ENCODE peak calls at places on chromosomes 13 and 19, in ten cellular contexts. Z is small intestine; O is tibial artery; B is right cardiac atrium; S is ovary; R is PC-3; I is testis; Y is pancreas; U is heart left ventricle; P is CD8-positive, alpha-beta memory T cell. E is an unnamed sample. For H3K4me1 and H3K27me3, the result is how much of the 10 kb centered on the place peaks cover.

GRCh38 chr13:72383646-72384045 is 343.8 kb downstream of the MZT1 start:
- DNase-seq in R (no peak), B (no peak), O (no peak), S (no peak), I (no peak), P (no peak), Z (no peak), U (no peak), Y (no peak), E (no peak)

GRCh38 chr13:103031332-103031873 is 34.8 kb downstream of the SLC10A2 start:
- DNase-seq in Y (no peak), R (no peak), U (no peak), S (no peak), P (no peak), O (no peak), B (no peak), I (no peak), Z (no peak), E (no peak)

GRCh38 chr13:36885901-36886300 is 34.1 kb downstream of the SMAD9 start:
- DNase-seq in P (no peak), O (no peak), Z (no peak), S (no peak), B (no peak), R (no peak), Y (no peak), I (no peak), U (no peak), E (no peak)

GRCh38 chr13:40961224-40961623 is 57.9 kb downstream of the ELF1 start:
- DNase-seq in P (no peak), Y (no peak), I (no peak), Z (no peak), R (no peak), S (no peak), U (no peak), O (no peak), B (no peak), E (no peak)

GRCh38 chr19:32688315-32688714 is 3.3 kb upstream of the NUDT19 start:
- DNase-seq in I (peak), Y (no peak), R (no peak), O (no peak), P (no peak), S (no peak), U (no peak), Z (no peak), B (peak), E (no peak)

GRCh38 chr13:35343417-35343816 is 133.1 kb downstream of the MAB21L1 start:
- DNase-seq in I (no peak), B (no peak), O (no peak), R (no peak), S (no peak), P (no peak), Y (no peak), U (no peak), Z (no peak), E (no peak)

GRCh38 chr19:6087074-6087506 is 23.2 kb downstream of the RFX2 start:
- DNase-seq in S (no peak), Z (peak), B (no peak), P (no peak), Y (no peak), U (no peak), R (no peak), I (no peak), O (no peak), E (no peak)

GRCh38 chr13:86653009-86653408 is 853.8 kb upstream of the SLITRK6 start:
- DNase-seq in P (no peak), O (no peak), Z (no peak), R (no peak), B (no peak), S (no peak), I (no peak), Y (no peak), U (no peak), E (no peak)

GRCh38 chr19:52170863-52171320 is 529 bp downstream of the ZNF836 start:
- DNase-seq in Y (peak), P (no peak), B (peak), R (no peak), U (no peak), I (peak), S (peak), O (peak), Z (no peak), E (no peak)

GRCh38 chr13:20728579-20729300 is 25.2 kb downstream of the IL17D start:
- DNase-seq in Y (no peak), P (no peak), O (no peak), S (no peak), U (no peak), Z (no peak), B (no peak), R (peak), I (no peak), E (no peak)

GRCh38 chr19:29805026-29805925 is 6.5 kb upstream of the CCNE1 start:
- DNase-seq in U (no peak), R (peak), Z (no peak), B (no peak), O (no peak), S (no peak), P (no peak), I (peak), Y (peak), E (no peak)

GRCh38 chr19:46828484-46828883 is 22.2 kb downstream of the AP2S1 start:
- DNase-seq in O (no peak), B (no peak), R (peak), Z (no peak), S (no peak), Y (no peak), P (no peak), U (no peak), I (no peak), E (no peak)

GRCh38 chr19:29576761-29577661 is 29.1 kb upstream of the POP4 start:
- DNase-seq in S (no peak), O (no peak), Z (no peak), U (no peak), R (no peak), B (no peak), Y (no peak), I (no peak), P (no peak), E (no peak)

GRCh38 chr19:30784850-30785459 is 412.8 kb downstream of the ZNF536 start:
- DNase-seq in P (peak), B (peak), I (peak), Z (peak), U (peak), S (peak), O (no peak), R (peak), Y (peak), E (no peak)

GRCh38 chr19:1874554-1875185 is 10.6 kb downstream of the ABHD17A start:
- DNase-seq in S (no peak), P (peak), Z (peak), B (no peak), I (no peak), Y (peak), O (no peak), U (no peak), R (no peak), E (no peak)

GRCh38 chr19:51002542-51003311 is 1.3 kb upstream of the KLK8 start:
- DNase-seq in S (peak), Y (peak), O (no peak), R (peak), I (peak), B (peak), U (no peak), P (no peak), Z (peak), E (no peak)

GRCh38 chr13:111661776-111662175 is 341.3 kb downstream of the TEX29 start:
- DNase-seq in I (no peak), O (no peak), Y (no peak), R (no peak), B (no peak), S (no peak), U (no peak), Z (no peak), P (no peak), E (no peak)

GRCh38 chr13:32408999-32409313 is 19.0 kb downstream of the N4BP2L1 start:
- DNase-seq in O (no peak), B (no peak), I (peak), P (no peak), U (no peak), Y (no peak), R (no peak), S (no peak), Z (no peak), E (no peak)

GRCh38 chr13:103547914-103548313 is 481.7 kb upstream of the SLC10A2 start:
- DNase-seq in U (no peak), O (no peak), Z (no peak), S (no peak), R (no peak), Y (no peak), P (no peak), B (no peak), I (no peak), E (no peak)

GRCh38 chr19:30423481-30423880 is 51.3 kb downstream of the ZNF536 start:
- DNase-seq in S (no peak), U (no peak), B (peak), Y (no peak), Z (no peak), R (no peak), O (no peak), P (no peak), I (peak), E (no peak)

DNA sequence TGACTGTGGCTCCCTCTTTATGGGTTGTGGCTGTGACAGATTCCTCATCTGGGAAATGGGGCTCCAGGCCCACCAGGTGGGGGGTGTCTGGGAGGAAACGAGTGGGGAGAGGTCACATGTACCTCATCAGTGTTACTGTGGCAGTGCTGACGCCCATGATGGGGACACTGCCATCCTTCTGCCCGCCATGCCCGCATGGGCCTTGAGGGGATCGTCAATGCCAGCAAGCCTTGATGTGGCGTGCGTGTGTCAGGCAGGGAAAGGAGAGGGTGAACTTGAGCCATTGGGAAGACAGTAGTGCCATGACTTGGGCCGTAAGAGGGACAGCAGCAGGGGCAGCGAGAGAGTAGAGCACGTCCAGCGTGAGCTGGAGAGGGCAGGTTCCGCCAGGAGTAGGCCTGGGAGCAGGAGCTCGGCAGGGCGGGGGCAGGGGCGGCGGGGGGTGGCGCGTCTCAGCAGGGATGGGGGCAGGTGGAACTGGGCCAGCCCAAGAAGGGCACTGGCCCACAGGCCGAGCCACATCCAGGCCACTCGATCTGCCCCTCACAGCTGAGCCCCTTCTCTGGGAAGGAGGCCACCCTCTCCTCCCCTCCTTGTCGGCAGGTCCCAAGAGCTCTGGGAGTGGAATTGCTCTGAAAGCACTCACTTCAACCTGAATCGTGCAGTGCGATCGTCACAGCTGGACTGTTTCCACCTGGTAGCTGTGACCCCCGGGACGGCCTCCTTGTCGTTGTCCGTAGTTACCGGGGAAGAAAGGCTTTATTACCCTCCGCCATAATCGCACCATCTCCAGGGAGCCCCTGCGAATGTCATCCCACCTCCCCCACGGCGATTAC is 9.9 kb downstream of the KLHL26 start:
- DNase-seq in O (peak), R (no peak), Y (no peak), S (no peak), U (no peak), B (no peak), Z (no peak), I (no peak), P (no peak), E (no peak)
- H3K4me1 ChIP-seq in O (under half), R (under half), Y (under half), S (under half), U (under half), B (under half), Z (under half), I (under half), P (under half), E (under half)

GRCh38 chr13:92429231-92429630 is 797.4 kb upstream of the GPC6 start:
- DNase-seq in Y (no peak), B (no peak), S (no peak), R (no peak), I (no peak), O (no peak), Z (no peak), U (no peak), P (no peak), E (no peak)
- H3K4me3 ChIP-seq in Y (no peak), B (no peak), S (no peak), R (no peak), I (no peak), O (no peak), Z (no peak), U (no peak), P (no peak), E (no peak)

GRCh38 chr13:27370305-27370853 is 54.0 kb upstream of the GTF3A start:
- DNase-seq in R (peak), O (no peak), P (no peak), I (no peak), Z (no peak), Y (no peak), B (no peak), U (no peak), S (no peak), E (no peak)
- H3K27me3 ChIP-seq in R (under half), O (under half), P (under half), I (under half), Z (under half), Y (under half), B (under half), U (under half), S (under half), E (under half)

GRCh38 chr19:10284641-10285278 is 2.0 kb upstream of the ICAM4 start:
- DNase-seq in Y (no peak), R (no peak), P (no peak), U (no peak), O (no peak), Z (no peak), B (no peak), S (no peak), I (no peak), E (no peak)
- H3K4me1 ChIP-seq in Y (under half), R (under half), P (under half), U (under half), O (under half), Z (under half), B (under half), S (under half), I (under half), E (under half)

DNA sequence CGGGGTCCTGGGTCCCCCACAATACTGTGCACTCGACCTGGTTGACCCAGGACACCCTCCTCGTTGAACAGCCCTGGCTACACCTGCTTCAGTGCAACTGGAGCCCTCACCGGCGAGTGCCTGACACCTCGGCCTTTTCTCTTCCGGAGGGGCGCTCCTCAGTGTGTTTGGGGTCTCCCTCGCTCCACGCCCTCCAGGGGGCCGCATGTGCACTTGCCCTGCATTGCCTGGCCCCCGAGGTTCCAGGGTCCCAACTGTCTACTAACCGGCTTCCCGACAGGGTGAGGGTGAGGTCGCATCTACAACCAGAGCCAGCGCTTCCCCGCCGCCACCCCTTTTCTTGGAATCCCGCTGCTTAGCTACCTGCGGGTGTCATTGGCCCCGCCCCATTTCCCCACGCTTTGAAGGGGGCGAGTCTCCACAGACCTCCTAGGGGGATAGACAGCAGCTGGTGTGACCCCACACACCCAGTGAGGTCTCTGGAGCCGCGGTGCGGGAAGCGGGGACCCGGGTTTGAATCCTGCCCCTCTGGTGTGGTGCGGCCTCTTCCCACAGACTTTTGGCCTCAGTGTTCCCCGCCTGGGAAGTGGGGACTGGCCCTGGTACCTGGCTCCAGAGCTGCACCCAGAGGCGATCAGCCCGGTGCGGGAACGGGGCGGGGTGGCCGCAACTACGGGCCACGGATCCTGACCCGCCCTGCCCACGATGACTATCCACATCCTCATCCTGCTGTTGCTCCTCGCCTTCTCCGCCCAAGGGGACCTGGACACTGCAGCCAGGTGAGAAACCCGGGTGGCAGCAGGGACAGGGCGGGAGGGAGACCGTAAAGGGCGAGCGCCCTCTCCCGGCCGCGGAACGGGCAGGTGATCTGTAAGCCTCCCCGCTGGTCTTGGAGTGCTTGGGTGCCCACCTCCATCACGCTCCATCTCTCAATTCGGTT is at the start of gene ADM5:
- DNase-seq in S (peak), I (no peak), Z (peak), R (peak), B (peak), O (no peak), P (no peak), Y (peak), U (no peak), E (no peak)
- H3K4me3 ChIP-seq in S (peak), I (peak), Z (peak), R (peak), B (peak), O (peak), P (peak), Y (peak), U (peak), E (peak)

E was measured in esophagus squamous epithelium.